ENCODE peak calls at places on chromosome 9, in four cellular contexts. G is tibial artery, T is left lung, I is ovary. H is an unnamed sample. For H3K27me3, the result is how much of the 10 kb centered on the place peaks cover.

GRCh38 chr9:114721491-114722362 is 39.7 kb upstream of the TEX48 start:
- DNase-seq in G (no peak), T (no peak), I (no peak), H (no peak)

GRCh38 chr9:88974641-88975040 is 16.6 kb upstream of the S1PR3 start:
- DNase-seq in G (peak), T (no peak), I (no peak), H (no peak)

GRCh38 chr9:115999498-115999897 is 154.1 kb upstream of the PAPPA start:
- DNase-seq in G (no peak), T (no peak), I (no peak), H (no peak)

GRCh38 chr9:128011071-128011817 is 30.5 kb upstream of the EEIG1 start:
- DNase-seq in G (peak), T (peak), I (no peak), H (peak)

GRCh38 chr9:3500044-3500443 is 25.8 kb downstream of the RFX3 start:
- DNase-seq in G (no peak), T (no peak), I (no peak), H (no peak)

GRCh38 chr9:91111876-91112275 is 249.8 kb downstream of the AUH start:
- DNase-seq in G (no peak), T (no peak), I (no peak), H (no peak)

GRCh38 chr9:92808726-92809451 is 44.3 kb upstream of the BICD2 start:
- DNase-seq in G (peak), T (peak), I (peak), H (peak)

GRCh38 chr9:27377147-27377807 is 80.3 kb upstream of the EQTN start:
- DNase-seq in G (no peak), T (no peak), I (no peak), H (no peak)

GRCh38 chr9:115733736-115734135 is 419.9 kb upstream of the PAPPA start:
- DNase-seq in G (no peak), T (no peak), I (no peak), H (no peak)

GRCh38 chr9:36802171-36802920 is 229.7 kb downstream of the MELK start:
- DNase-seq in G (no peak), T (no peak), I (no peak), H (no peak)

GRCh38 chr9:125271081-125271480 is 9.5 kb downstream of the GAPVD1 start:
- DNase-seq in G (no peak), T (no peak), I (no peak), H (no peak)

GRCh38 chr9:117723986-117724654 is 19.9 kb downstream of the TLR4 start:
- DNase-seq in G (no peak), T (peak), I (no peak), H (peak)

GRCh38 chr9:76433851-76434250 is 25.1 kb upstream of the GCNT1 start:
- DNase-seq in G (no peak), T (no peak), I (no peak), H (no peak)

GRCh38 chr9:2085719-2086515 is 70.8 kb downstream of the SMARCA2 start:
- DNase-seq in G (no peak), T (no peak), I (no peak), H (no peak)

GRCh38 chr9:69380811-69381210 is 55.8 kb downstream of the ENTREP1 start:
- DNase-seq in G (no peak), T (no peak), I (no peak), H (no peak)

GRCh38 chr9:107484117-107484723 is 5.3 kb downstream of the KLF4 start:
- DNase-seq in G (peak), T (no peak), I (no peak), H (no peak)

GRCh38 chr9:20619492-20619860 is 2.8 kb downstream of the MLLT3 start:
- DNase-seq in G (no peak), T (no peak), I (no peak), H (no peak)
- H3K4me3 ChIP-seq in G (peak), T (no peak), I (peak), H (peak)

GRCh38 chr9:87447547-87448432 is 49.9 kb upstream of the DAPK1 start:
- DNase-seq in G (no peak), T (no peak), I (no peak), H (no peak)

GRCh38 chr9:87443006-87443405 is 54.7 kb upstream of the DAPK1 start:
- DNase-seq in G (no peak), T (no peak), I (no peak), H (no peak)

GRCh38 chr9:87446527-87446926 is 51.1 kb upstream of the DAPK1 start:
- DNase-seq in G (no peak), T (no peak), I (no peak), H (no peak)

GRCh38 chr9:87443461-87443860 is 54.2 kb upstream of the DAPK1 start:
- DNase-seq in G (no peak), T (no peak), I (no peak), H (no peak)

GRCh38 chr9:87445646-87446045 is 52.0 kb upstream of the DAPK1 start:
- DNase-seq in G (peak), T (no peak), I (no peak), H (peak)
- H3K27me3 ChIP-seq in G (under half), T (under half), I (under half), H (under half)

DNA sequence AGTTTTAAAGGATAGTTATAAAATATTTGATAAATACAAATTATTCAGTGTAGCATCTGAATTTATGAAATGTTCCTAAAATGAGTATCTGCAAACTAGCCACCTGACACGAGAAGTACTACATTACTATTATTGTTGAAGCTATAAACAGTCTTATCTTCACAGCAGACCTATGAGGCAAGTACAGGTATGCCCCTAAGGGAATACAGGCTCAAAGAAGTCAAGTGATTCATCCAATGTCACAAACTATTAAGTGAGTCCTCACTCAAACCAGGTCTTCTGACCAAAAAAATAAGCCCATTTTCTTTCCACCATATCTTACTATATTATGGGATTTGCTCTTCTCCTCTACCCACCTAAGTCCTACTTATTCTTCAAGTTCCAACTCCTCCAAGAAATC is 28.7 kb downstream of the STRBP start:
- DNase-seq in G (no peak), T (no peak), I (no peak), H (no peak)
- H3K4me3 ChIP-seq in G (no peak), T (no peak), I (no peak), H (no peak)

GRCh38 chr9:136318111-136318768 is 9.1 kb upstream of the GPSM1 start:
- DNase-seq in G (no peak), T (peak), I (no peak), H (no peak)
- H3K27me3 ChIP-seq in G (under half), T (under half), I (under half), H (under half)

GRCh38 chr9:71901695-71902094 is 9.3 kb downstream of the ABHD17B start:
- DNase-seq in G (no peak), T (no peak), I (no peak), H (no peak)

GRCh38 chr9:71909887-71910601 is 949 bp downstream of the ABHD17B start:
- DNase-seq in G (peak), T (peak), I (peak), H (peak)

GRCh38 chr9:71904076-71904475 is 6.9 kb downstream of the ABHD17B start:
- DNase-seq in G (no peak), T (no peak), I (no peak), H (no peak)
- H3K4me3 ChIP-seq in G (no peak), T (no peak), I (no peak), H (no peak)

GRCh38 chr9:99826579-99826978 is 4.9 kb downstream of the NR4A3 start:
- DNase-seq in G (no peak), T (no peak), I (no peak), H (no peak)

GRCh38 chr9:99828417-99829176 is 6.9 kb downstream of the NR4A3 start:
- DNase-seq in G (no peak), T (peak), I (peak), H (no peak)

GRCh38 chr9:99825158-99826046 is 3.7 kb downstream of the NR4A3 start:
- DNase-seq in G (no peak), T (peak), I (peak), H (peak)

GRCh38 chr9:99827244-99827643 is 5.6 kb downstream of the NR4A3 start:
- DNase-seq in G (no peak), T (no peak), I (no peak), H (no peak)

GRCh38 chr9:99828054-99828416 is 6.3 kb downstream of the NR4A3 start:
- DNase-seq in G (no peak), T (no peak), I (no peak), H (no peak)
- H3K27me3 ChIP-seq in G (under half), T (under half), I (under half), H (half or more)

GRCh38 chr9:135579889-135580660 is 18.5 kb downstream of the PAEP start:
- DNase-seq in G (no peak), T (no peak), I (no peak), H (no peak)
- H3K4me3 ChIP-seq in G (no peak), T (no peak), I (no peak), H (no peak)

DNA sequence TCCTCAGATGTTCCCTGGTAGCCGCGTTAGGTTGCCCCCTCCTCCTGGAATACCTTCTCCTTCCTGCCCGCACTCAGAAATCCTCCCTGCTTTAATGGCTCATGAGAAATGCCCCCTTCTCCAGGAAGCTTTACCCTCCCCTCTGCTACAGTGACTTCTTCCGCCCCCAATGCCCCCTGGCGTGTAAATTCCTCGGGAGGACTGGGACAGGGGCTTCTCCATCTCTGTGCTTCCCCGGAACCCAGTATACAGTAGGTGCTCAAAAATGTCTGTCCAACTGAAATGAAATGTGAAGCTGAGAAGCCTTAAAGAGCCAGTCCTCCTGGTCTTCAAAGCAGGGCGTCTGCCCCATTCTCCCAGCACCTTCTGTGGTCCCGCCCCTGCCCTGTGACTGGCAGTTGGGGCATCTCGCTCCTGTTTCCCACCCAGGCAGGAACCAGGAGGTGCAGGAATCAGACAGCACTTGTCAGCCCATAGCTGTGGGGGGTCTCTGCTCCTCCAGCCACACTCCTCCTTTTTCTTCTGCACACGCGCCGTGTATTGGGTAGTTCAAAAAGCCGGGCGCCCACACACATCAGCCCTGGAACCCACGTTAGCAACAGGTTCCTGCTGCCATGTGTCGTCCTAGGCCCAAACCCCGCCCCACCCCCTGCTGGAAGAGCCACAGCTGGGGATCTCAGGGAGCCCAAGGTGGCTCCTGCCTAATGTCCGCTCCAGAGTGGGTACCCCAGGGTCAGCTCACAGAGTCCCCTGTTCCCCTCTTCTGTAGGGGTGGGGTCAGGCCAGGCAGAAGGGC is 16.0 kb downstream of the FIBCD1 start:
- DNase-seq in G (no peak), T (no peak), I (no peak), H (no peak)
- H3K27me3 ChIP-seq in G (under half), T (under half), I (under half), H (under half)

GRCh38 chr9:21804791-21805190 is 2.4 kb downstream of the MTAP start:
- DNase-seq in G (no peak), T (no peak), I (no peak), H (no peak)

GRCh38 chr9:21806644-21807043 is 4.2 kb downstream of the MTAP start:
- DNase-seq in G (no peak), T (no peak), I (no peak), H (no peak)

GRCh38 chr9:21803674-21804048 is 1.2 kb downstream of the MTAP start:
- DNase-seq in G (no peak), T (no peak), I (no peak), H (no peak)

GRCh38 chr9:21802418-21803000 is at the start of gene MTAP:
- DNase-seq in G (peak), T (peak), I (peak), H (peak)

DNA sequence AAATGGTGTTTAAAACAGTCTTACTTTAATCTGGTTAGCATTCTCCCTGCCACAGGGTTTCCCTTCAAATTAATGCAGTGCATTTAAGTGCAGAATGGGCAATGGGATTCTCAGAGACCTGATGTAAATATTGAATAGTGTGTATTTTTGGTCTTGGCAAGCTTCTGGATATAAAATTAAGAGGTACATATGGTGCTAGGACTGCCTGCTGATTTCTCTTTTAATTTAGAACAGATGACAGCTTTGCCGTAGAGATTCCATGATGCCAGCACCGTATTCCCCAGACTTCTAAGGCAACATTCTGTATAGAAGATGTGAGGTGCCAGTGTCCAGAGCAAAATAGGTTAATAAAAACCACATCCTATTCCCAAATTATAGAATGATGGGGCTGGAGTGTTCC is 1.9 kb downstream of the MTAP start:
- DNase-seq in G (no peak), T (no peak), I (no peak), H (no peak)
- H3K4me3 ChIP-seq in G (no peak), T (no peak), I (peak), H (no peak)

GRCh38 chr9:14719231-14719923 is 3.2 kb downstream of the CER1 start:
- DNase-seq in G (no peak), T (no peak), I (no peak), H (no peak)
- H3K27me3 ChIP-seq in G (under half), T (under half), I (under half), H (under half)

H was measured in lower lobe of right lung.